ENCODE peak calls at places on chromosomes 7 and 10, in nine cellular contexts. C, L, A, P, N, G, Z, O and T are unnamed samples.

GRCh38 chr10:53140516-53140915 is 367.9 kb upstream of the MBL2 start:
- DNase-seq in C (no peak), L (no peak), A (no peak), P (no peak), N (no peak), G (no peak), Z (no peak), O (peak), T (no peak)

GRCh38 chr7:35467456-35467978 is 213.6 kb upstream of the TBX20 start:
- DNase-seq in C (no peak), L (no peak), A (no peak), P (no peak), N (no peak), G (no peak), Z (no peak), O (no peak), T (no peak)

GRCh38 chr7:105934577-105935185 is 28.4 kb upstream of the CDHR3 start:
- DNase-seq in C (no peak), L (no peak), A (no peak), P (no peak), N (no peak), G (peak), Z (no peak), O (peak), T (no peak)

GRCh38 chr7:80066646-80067045 is 68.0 kb upstream of the GNAI1 start:
- DNase-seq in C (no peak), L (no peak), A (no peak), P (no peak), N (no peak), G (no peak), Z (no peak), O (no peak), T (no peak)

GRCh38 chr10:47088656-47089354 is 177.6 kb downstream of the PTPN20 start:
- DNase-seq in C (no peak), L (no peak), A (no peak), P (no peak), N (no peak), G (no peak), Z (no peak), O (no peak), T (no peak)

GRCh38 chr10:116815641-116816415 is 33.5 kb upstream of the ENO4 start:
- DNase-seq in C (no peak), L (no peak), A (no peak), P (no peak), N (no peak), G (peak), Z (no peak), O (no peak), T (no peak)

GRCh38 chr7:26862806-26863205 is 1.6 kb downstream of the SKAP2 start:
- DNase-seq in C (no peak), L (no peak), A (no peak), P (no peak), N (no peak), G (no peak), Z (no peak), O (no peak), T (no peak)

GRCh38 chr7:53315986-53316385 is 280.6 kb downstream of the POM121L12 start:
- DNase-seq in C (no peak), L (no peak), A (peak), P (no peak), N (no peak), G (no peak), Z (no peak), O (no peak), T (no peak)

GRCh38 chr10:117163061-117163953 is 25.2 kb upstream of the VAX1 start:
- DNase-seq in C (no peak), L (no peak), A (no peak), P (no peak), N (no peak), G (no peak), Z (no peak), O (no peak), T (no peak)

GRCh38 chr10:102555781-102556328 is 52.1 kb downstream of the SUFU start:
- DNase-seq in C (no peak), L (peak), A (no peak), P (no peak), N (peak), G (peak), Z (no peak), O (peak), T (no peak)